ENCODE peak calls at places on chromosomes 7 and 10, in four cellular contexts. S, W, C and P are unnamed samples.

GRCh38 chr10:11875499-11876281 is 52.5 kb downstream of the PROSER2 start:
- DNase-seq in C (peak), S (peak), W (peak), P (peak)

GRCh38 chr10:114057845-114058244 is 14.2 kb downstream of the ADRB1 start:
- DNase-seq in W (no peak), S (no peak), C (no peak), P (no peak)

GRCh38 chr10:32943854-32944661 is 14.0 kb downstream of the ITGB1 start:
- DNase-seq in W (no peak), C (no peak), S (peak), P (peak)

GRCh38 chr7:105656922-105657521 is 75.7 kb upstream of the EFCAB10 start:
- DNase-seq in S (peak), C (peak), W (no peak), P (peak)

GRCh38 chr7:139682136-139683013 is 95.4 kb downstream of the HIPK2 start:
- DNase-seq in C (no peak), W (no peak), S (no peak), P (no peak)

GRCh38 chr7:157827045-157827862 is 490.4 kb downstream of the DNAJB6 start:
- DNase-seq in W (no peak), S (no peak), C (no peak), P (no peak)

GRCh38 chr10:21907436-21907835 is 96.1 kb downstream of the DNAJC1 start:
- DNase-seq in C (no peak), W (no peak), S (no peak), P (no peak)

GRCh38 chr7:73977626-73978618 is 50.1 kb upstream of the ELN start:
- DNase-seq in C (no peak), S (no peak), W (no peak), P (peak)

GRCh38 chr10:4109469-4109868 is 324.5 kb upstream of the KLF6 start:
- DNase-seq in C (peak), W (no peak), S (no peak), P (no peak)

GRCh38 chr7:28937103-28937502 is 21.0 kb downstream of the TRIL start:
- DNase-seq in C (no peak), S (no peak), W (no peak), P (no peak)

GRCh38 chr10:54903770-54904169 is 102.7 kb upstream of the PCDH15 start:
- DNase-seq in C (no peak), S (no peak), W (no peak), P (no peak)

GRCh38 chr10:124739996-124740373 is 4.2 kb downstream of the FAM53B start:
- DNase-seq in S (peak), C (no peak), W (no peak), P (no peak)

GRCh38 chr10:132551093-132551807 is 13.7 kb downstream of the INPP5A start:
- DNase-seq in W (no peak), S (no peak), C (no peak), P (peak)

GRCh38 chr10:17255512-17255911 is 27.5 kb downstream of the VIM start:
- DNase-seq in C (no peak), W (no peak), S (no peak), P (no peak)

GRCh38 chr7:371119-371778 is 81.3 kb downstream of the FOXL3 start:
- DNase-seq in S (no peak), C (no peak), W (no peak), P (no peak)

GRCh38 chr7:98364220-98364619 is 36.7 kb downstream of the BAIAP2L1 start:
- DNase-seq in S (no peak), W (no peak), C (no peak), P (no peak)

GRCh38 chr7:3879337-3880054 is 578.4 kb downstream of the SDK1 start:
- DNase-seq in C (no peak), W (no peak), S (no peak), P (no peak)

GRCh38 chr10:5094265-5095205 is at the start of gene AKR1C3:
- DNase-seq in C (peak), S (peak), W (no peak), P (no peak)

GRCh38 chr10:8051851-8052257 is 2.6 kb upstream of the GATA3 start:
- DNase-seq in C (peak), S (peak), W (no peak), P (no peak)

GRCh38 chr7:135352285-135352684 is 118.6 kb downstream of the STRA8 start:
- DNase-seq in C (no peak), W (no peak), S (no peak), P (no peak)

DNA sequence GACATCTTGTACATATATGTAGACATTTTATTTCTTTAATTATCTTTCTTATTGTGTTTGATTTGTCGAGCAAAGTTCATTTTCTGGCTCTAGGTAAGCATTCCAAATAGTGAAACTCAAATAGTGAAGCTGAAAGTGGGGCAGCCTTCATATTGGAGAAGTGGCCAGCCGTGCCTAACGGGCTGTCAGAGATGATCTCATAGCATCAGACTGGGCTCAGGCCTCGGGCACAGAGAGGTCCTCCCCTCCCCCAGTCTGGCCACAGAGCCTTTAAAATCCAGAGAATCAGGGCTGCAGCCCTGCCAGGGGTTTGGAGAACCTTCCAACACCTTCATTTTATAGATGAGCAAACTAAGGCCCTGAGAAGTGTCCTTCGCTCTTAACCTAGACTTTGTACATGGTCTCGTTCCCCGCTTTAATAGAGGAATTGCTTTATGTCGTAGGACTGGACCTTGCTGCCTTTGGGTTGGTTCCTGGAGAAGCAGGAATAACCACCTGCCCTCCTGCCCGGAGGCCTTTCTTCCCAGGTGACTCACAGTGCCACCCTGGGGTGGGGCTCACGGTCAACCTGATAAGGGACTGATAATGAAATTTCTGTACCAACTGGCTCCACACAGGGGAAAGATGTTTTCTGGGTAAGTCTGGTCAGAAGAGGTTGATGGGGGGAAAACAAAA is 7.3 kb downstream of the TSPAN15 start:
- DNase-seq in W (no peak), C (no peak), S (no peak), P (no peak)
- H3K4me3 ChIP-seq in W (no peak), C (no peak), S (no peak), P (no peak)

GRCh38 chr10:95405655-95406054 is 114.9 kb upstream of the PDLIM1 start:
- DNase-seq in S (no peak), W (no peak), C (no peak), P (no peak)

GRCh38 chr10:95406651-95407280 is 116.0 kb upstream of the PDLIM1 start:
- DNase-seq in S (no peak), W (peak), C (no peak), P (peak)

GRCh38 chr10:95408931-95409873 is 118.4 kb upstream of the PDLIM1 start:
- DNase-seq in S (peak), W (peak), C (peak), P (no peak)

GRCh38 chr10:95408148-95408930 is 117.5 kb upstream of the PDLIM1 start:
- DNase-seq in S (no peak), W (peak), C (no peak), P (no peak)

GRCh38 chr10:95407546-95407945 is 116.7 kb upstream of the PDLIM1 start:
- DNase-seq in W (no peak), S (no peak), C (no peak), P (no peak)
- H3K27ac ChIP-seq in W (peak), S (no peak), C (no peak), P (peak)

GRCh38 chr10:689433-690226 is at the start of gene DIP2C:
- DNase-seq in W (no peak), C (peak), S (peak), P (peak)
- TF ChIP-seq POLR2AphosphoS5 in W (no peak), C (no peak), S (no peak), P (no peak)

GRCh38 chr10:61964949-61965693 is 63.6 kb downstream of the ARID5B start:
- DNase-seq in S (no peak), C (no peak), W (no peak), P (no peak)
- H3K4me3 ChIP-seq in S (no peak), C (no peak), W (no peak), P (no peak)

GRCh38 chr10:102769375-102770107 is 25.8 kb downstream of the WBP1L start:
- DNase-seq in S (no peak), W (no peak), C (no peak), P (no peak)
- H3K27ac ChIP-seq in S (no peak), W (peak), C (no peak), P (no peak)